ENCODE peak calls at places on chromosomes 4 and X, in eight cellular contexts. One of them, this sample, is unnamed.

GRCh38 chrX:11328134-11328533 is 34.9 kb downstream of the AMELX start:
- DNase-seq in CD4-positive, alpha-beta memory T cell: no peak
- DNase-seq in mesendoderm: no peak
- DNase-seq in mammary epithelial cell: no peak
- DNase-seq in OCI-LY7: no peak
- DNase-seq in H9: no peak
- DNase-seq in Peyer's patch: no peak
- DNase-seq in caudate nucleus: no peak
- DNase-seq in this sample: no peak

GRCh38 chrX:153887385-153887784 is 1.4 kb upstream of the L1CAM start:
- DNase-seq in CD4-positive, alpha-beta memory T cell: no peak
- DNase-seq in mesendoderm: no peak
- DNase-seq in mammary epithelial cell: no peak
- DNase-seq in OCI-LY7: no peak
- DNase-seq in H9: no peak
- DNase-seq in Peyer's patch: no peak
- DNase-seq in caudate nucleus: no peak
- DNase-seq in this sample: no peak

GRCh38 chr4:2339458-2340271 is 77.8 kb upstream of the MXD4 start:
- DNase-seq in CD4-positive, alpha-beta memory T cell: no peak
- DNase-seq in mesendoderm: no peak
- DNase-seq in mammary epithelial cell: no peak
- DNase-seq in OCI-LY7: no peak
- DNase-seq in H9: peak; percentile 54
- DNase-seq in Peyer's patch: no peak
- DNase-seq in caudate nucleus: no peak
- DNase-seq in this sample: no peak

GRCh38 chr4:78625073-78625472 is 73.5 kb downstream of the ANXA3 start:
- DNase-seq in CD4-positive, alpha-beta memory T cell: no peak
- DNase-seq in mesendoderm: no peak
- DNase-seq in mammary epithelial cell: no peak
- DNase-seq in OCI-LY7: no peak
- DNase-seq in H9: no peak
- DNase-seq in Peyer's patch: no peak
- DNase-seq in caudate nucleus: no peak
- DNase-seq in this sample: no peak

GRCh38 chr4:113827285-113827684 is 65.7 kb upstream of the CAMK2D start:
- DNase-seq in CD4-positive, alpha-beta memory T cell: no peak
- DNase-seq in mesendoderm: no peak
- DNase-seq in mammary epithelial cell: no peak
- DNase-seq in OCI-LY7: no peak
- DNase-seq in H9: no peak
- DNase-seq in Peyer's patch: no peak
- DNase-seq in caudate nucleus: no peak
- DNase-seq in this sample: no peak

GRCh38 chrX:107135965-107136307 is 17.3 kb upstream of the RBM41 start:
- DNase-seq in CD4-positive, alpha-beta memory T cell: no peak
- DNase-seq in mesendoderm: no peak
- DNase-seq in mammary epithelial cell: no peak
- DNase-seq in OCI-LY7: no peak
- DNase-seq in H9: no peak
- DNase-seq in Peyer's patch: no peak
- DNase-seq in caudate nucleus: no peak
- DNase-seq in this sample: no peak

GRCh38 chrX:38151426-38151825 is 69.2 kb downstream of the SRPX start:
- DNase-seq in CD4-positive, alpha-beta memory T cell: no peak
- DNase-seq in mesendoderm: no peak
- DNase-seq in mammary epithelial cell: no peak
- DNase-seq in OCI-LY7: no peak
- DNase-seq in H9: no peak
- DNase-seq in Peyer's patch: no peak
- DNase-seq in caudate nucleus: no peak
- DNase-seq in this sample: no peak

GRCh38 chr4:76764251-76764650 is 133.7 kb downstream of the SOWAHB start:
- DNase-seq in CD4-positive, alpha-beta memory T cell: no peak
- DNase-seq in mesendoderm: peak; percentile 93
- DNase-seq in mammary epithelial cell: no peak
- DNase-seq in OCI-LY7: no peak
- DNase-seq in H9: no peak
- DNase-seq in Peyer's patch: no peak
- DNase-seq in caudate nucleus: no peak
- DNase-seq in this sample: no peak

GRCh38 chr4:4734425-4734824 is 125.0 kb upstream of the MSX1 start:
- DNase-seq in CD4-positive, alpha-beta memory T cell: no peak
- DNase-seq in mesendoderm: no peak
- DNase-seq in mammary epithelial cell: no peak
- DNase-seq in OCI-LY7: no peak
- DNase-seq in H9: no peak
- DNase-seq in Peyer's patch: no peak
- DNase-seq in caudate nucleus: no peak
- DNase-seq in this sample: no peak

GRCh38 chr4:89929425-89930272 is 35.0 kb downstream of the MMRN1 start:
- DNase-seq in CD4-positive, alpha-beta memory T cell: peak; percentile 76
- DNase-seq in mesendoderm: peak; percentile 3
- DNase-seq in mammary epithelial cell: no peak
- DNase-seq in OCI-LY7: no peak
- DNase-seq in H9: no peak
- DNase-seq in Peyer's patch: no peak
- DNase-seq in caudate nucleus: no peak
- DNase-seq in this sample: no peak

GRCh38 chr4:8775751-8776355 is 95.8 kb downstream of the HMX1 start:
- DNase-seq in CD4-positive, alpha-beta memory T cell: no peak
- DNase-seq in mesendoderm: no peak
- DNase-seq in mammary epithelial cell: no peak
- DNase-seq in OCI-LY7: no peak
- DNase-seq in H9: no peak
- DNase-seq in Peyer's patch: no peak
- DNase-seq in caudate nucleus: no peak
- DNase-seq in this sample: no peak

GRCh38 chr4:8778301-8778700 is 93.3 kb downstream of the HMX1 start:
- DNase-seq in CD4-positive, alpha-beta memory T cell: no peak
- DNase-seq in mesendoderm: no peak
- DNase-seq in mammary epithelial cell: no peak
- DNase-seq in OCI-LY7: no peak
- DNase-seq in H9: no peak
- DNase-seq in Peyer's patch: no peak
- DNase-seq in caudate nucleus: no peak
- DNase-seq in this sample: no peak

GRCh38 chr4:8778760-8779159 is 92.9 kb downstream of the HMX1 start:
- DNase-seq in CD4-positive, alpha-beta memory T cell: no peak
- DNase-seq in mesendoderm: no peak
- DNase-seq in mammary epithelial cell: no peak
- DNase-seq in OCI-LY7: no peak
- DNase-seq in H9: no peak
- DNase-seq in Peyer's patch: no peak
- DNase-seq in caudate nucleus: no peak
- DNase-seq in this sample: no peak

GRCh38 chr4:8776366-8776765 is 95.3 kb downstream of the HMX1 start:
- DNase-seq in CD4-positive, alpha-beta memory T cell: no peak
- DNase-seq in mesendoderm: no peak
- DNase-seq in mammary epithelial cell: no peak
- DNase-seq in OCI-LY7: no peak
- DNase-seq in H9: no peak
- DNase-seq in Peyer's patch: no peak
- DNase-seq in caudate nucleus: no peak
- DNase-seq in this sample: no peak

DNA sequence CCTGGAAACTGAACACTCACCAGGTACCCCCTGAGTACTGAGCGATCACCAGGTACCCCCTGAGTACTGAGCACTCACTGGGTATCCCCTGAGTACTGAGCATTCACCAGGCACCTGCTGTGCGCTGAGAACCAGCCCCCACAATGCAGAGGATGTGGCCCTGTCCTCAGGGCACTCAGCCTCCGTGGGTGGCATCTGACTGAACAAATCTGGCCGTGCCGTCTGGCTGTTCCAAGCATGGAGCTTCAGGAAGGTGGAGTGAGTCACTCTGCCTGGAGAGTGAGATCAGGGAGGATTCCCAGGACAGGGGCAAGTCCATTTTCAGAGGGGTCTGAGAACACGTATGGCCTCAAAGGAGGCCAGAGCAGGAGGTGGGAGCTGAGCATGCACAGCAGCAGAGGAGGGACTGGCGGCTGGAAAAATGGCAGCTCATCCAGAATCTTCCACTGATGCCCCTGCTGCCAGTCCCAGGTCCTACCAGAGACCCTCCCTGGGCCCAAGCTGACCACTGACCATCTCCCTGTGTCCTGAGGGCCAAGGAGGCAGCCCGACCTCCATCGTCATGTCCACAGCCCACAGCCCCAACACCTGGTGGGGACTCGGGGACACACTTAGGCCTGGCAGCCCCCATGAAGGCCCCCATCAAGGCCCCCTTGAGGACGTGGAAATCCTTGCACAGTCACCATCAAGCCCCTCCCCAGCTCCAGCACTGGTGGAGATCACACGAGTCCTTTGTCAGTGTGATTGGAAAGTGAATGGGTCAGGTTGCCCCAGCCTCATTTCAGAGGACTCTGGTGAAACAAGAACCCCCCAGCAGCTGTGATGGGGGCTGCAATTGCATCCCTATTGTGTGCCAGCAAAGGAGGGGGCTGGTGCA is 94.1 kb downstream of the HMX1 start:
- DNase-seq in CD4-positive, alpha-beta memory T cell: no peak
- DNase-seq in mesendoderm: no peak
- DNase-seq in mammary epithelial cell: no peak
- DNase-seq in OCI-LY7: no peak
- DNase-seq in H9: no peak
- DNase-seq in Peyer's patch: no peak
- DNase-seq in caudate nucleus: no peak
- DNase-seq in this sample: no peak
- H3K27ac ChIP-seq in CD4-positive, alpha-beta memory T cell: no peak overlapping the region
- H3K27ac ChIP-seq in mesendoderm: no peak overlapping the region
- H3K27ac ChIP-seq in mammary epithelial cell: no peak overlapping the region
- H3K27ac ChIP-seq in OCI-LY7: no peak overlapping the region
- H3K27ac ChIP-seq in H9: no peak overlapping the region
- H3K27ac ChIP-seq in Peyer's patch: no peak overlapping the region
- H3K27ac ChIP-seq in caudate nucleus: no peak overlapping the region
- H3K27ac ChIP-seq in this sample: no peak overlapping the region

DNA sequence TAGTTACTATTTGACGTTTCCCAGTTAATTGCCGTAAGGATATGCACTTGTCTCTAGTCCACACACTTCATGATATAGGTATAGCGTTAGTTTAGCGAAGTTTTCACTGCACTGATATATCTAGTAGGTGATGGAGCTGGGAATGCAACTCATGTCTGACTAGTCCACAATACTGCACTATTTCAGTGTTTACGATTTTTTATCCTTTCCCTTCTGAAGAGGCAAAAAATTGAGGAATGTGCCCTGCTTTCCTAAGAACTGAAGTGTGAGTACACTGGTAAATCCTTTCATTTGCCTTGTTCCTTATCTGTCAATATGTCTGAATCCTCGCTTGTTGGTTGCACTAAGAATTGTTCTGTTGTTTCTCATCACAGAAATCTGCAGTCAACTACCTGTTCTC is 1.0 kb downstream of the RPL36A start:
- DNase-seq in CD4-positive, alpha-beta memory T cell: no peak
- DNase-seq in mesendoderm: no peak
- DNase-seq in mammary epithelial cell: no peak
- DNase-seq in OCI-LY7: no peak
- DNase-seq in H9: no peak
- DNase-seq in Peyer's patch: no peak
- DNase-seq in caudate nucleus: no peak
- DNase-seq in this sample: no peak
- H3K27ac ChIP-seq in CD4-positive, alpha-beta memory T cell: peak overlapping the region; percentile 68
- H3K27ac ChIP-seq in mesendoderm: no peak overlapping the region
- H3K27ac ChIP-seq in mammary epithelial cell: peak overlapping the region; percentile 73
- H3K27ac ChIP-seq in OCI-LY7: peak overlapping the region; percentile 88
- H3K27ac ChIP-seq in H9: peak overlapping the region; percentile 57
- H3K27ac ChIP-seq in Peyer's patch: peak overlapping the region; percentile 82
- H3K27ac ChIP-seq in caudate nucleus: no peak overlapping the region
- H3K27ac ChIP-seq in this sample: no peak overlapping the region

GRCh38 chr4:173990126-173990878 is 293.2 kb downstream of the FBXO8 start:
- DNase-seq in CD4-positive, alpha-beta memory T cell: no peak
- DNase-seq in mesendoderm: peak; percentile 70
- DNase-seq in mammary epithelial cell: peak; percentile 8
- DNase-seq in OCI-LY7: peak; percentile 6
- DNase-seq in H9: no peak
- DNase-seq in Peyer's patch: no peak
- DNase-seq in caudate nucleus: no peak
- DNase-seq in this sample: no peak
- H3K27ac ChIP-seq in CD4-positive, alpha-beta memory T cell: no peak overlapping the region
- H3K27ac ChIP-seq in mesendoderm: no peak overlapping the region
- H3K27ac ChIP-seq in mammary epithelial cell: no peak overlapping the region
- H3K27ac ChIP-seq in OCI-LY7: no peak overlapping the region
- H3K27ac ChIP-seq in H9: no peak overlapping the region
- H3K27ac ChIP-seq in Peyer's patch: no peak overlapping the region
- H3K27ac ChIP-seq in caudate nucleus: no peak overlapping the region
- H3K27ac ChIP-seq in this sample: no peak overlapping the region

DNA sequence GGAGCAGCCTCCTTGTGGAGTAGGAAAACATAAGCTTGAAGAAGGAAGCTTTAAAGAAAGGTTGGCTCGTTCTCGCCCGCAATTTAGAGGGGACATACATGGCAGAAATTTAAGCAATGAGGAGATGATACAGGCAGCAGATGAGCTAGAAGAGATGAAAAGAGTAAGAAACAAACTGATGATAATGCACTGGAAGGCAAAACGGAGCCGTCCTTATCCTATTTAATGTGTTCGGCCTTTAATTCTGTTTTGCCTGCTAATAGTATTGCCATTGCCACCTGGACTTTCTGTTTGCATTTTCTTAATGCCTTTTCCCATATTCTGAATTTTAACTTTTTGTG is 1.4 kb downstream of the TCEAL1 start:
- DNase-seq in CD4-positive, alpha-beta memory T cell: no peak
- DNase-seq in mesendoderm: no peak
- DNase-seq in mammary epithelial cell: no peak
- DNase-seq in OCI-LY7: no peak
- DNase-seq in H9: no peak
- DNase-seq in Peyer's patch: no peak
- DNase-seq in caudate nucleus: no peak
- DNase-seq in this sample: no peak
- H3K27ac ChIP-seq in CD4-positive, alpha-beta memory T cell: peak overlapping the region; percentile 64
- H3K27ac ChIP-seq in mesendoderm: no peak overlapping the region
- H3K27ac ChIP-seq in mammary epithelial cell: no peak overlapping the region
- H3K27ac ChIP-seq in OCI-LY7: no peak overlapping the region
- H3K27ac ChIP-seq in H9: no peak overlapping the region
- H3K27ac ChIP-seq in Peyer's patch: peak overlapping the region; percentile 85
- H3K27ac ChIP-seq in caudate nucleus: peak overlapping the region; percentile 88
- H3K27ac ChIP-seq in this sample: peak overlapping the region; percentile 89